ENCODE peak calls at places on chromosomes 13 and 19, in four cellular contexts. Q, A, G and D are unnamed samples.

GRCh38 chr19:35963514-35963913 is 27.3 kb downstream of the LRFN3 start:
- DNase-seq in Q (no peak), A (peak), G (peak), D (peak)

GRCh38 chr13:77316430-77316829 is 10.5 kb downstream of the MYCBP2 start:
- DNase-seq in Q (no peak), A (no peak), G (no peak), D (no peak)

GRCh38 chr13:97281028-97281427 is 58.9 kb downstream of the MBNL2 start:
- DNase-seq in Q (no peak), A (no peak), G (no peak), D (no peak)

GRCh38 chr19:3932931-3933810 is at the start of gene NMRK2:
- DNase-seq in Q (peak), A (no peak), G (peak), D (peak)

GRCh38 chr13:21124853-21125252 is 51.5 kb downstream of the SKA3 start:
- DNase-seq in Q (peak), A (no peak), G (peak), D (no peak)

GRCh38 chr13:89740994-89741678 is 1606.4 kb upstream of the MIR17HG start:
- DNase-seq in Q (no peak), A (no peak), G (no peak), D (peak)

GRCh38 chr13:104567114-104567513 is 1500.9 kb upstream of the SLC10A2 start:
- DNase-seq in Q (no peak), A (no peak), G (no peak), D (no peak)

GRCh38 chr19:13610042-13610691 is 103.9 kb upstream of the CACNA1A start:
- DNase-seq in Q (peak), A (no peak), G (peak), D (no peak)

GRCh38 chr13:20197361-20197834 is 4.7 kb upstream of the GJB2 start:
- DNase-seq in Q (peak), A (no peak), G (peak), D (peak)

GRCh38 chr13:110421696-110422395 is 114.8 kb downstream of the COL4A2 start:
- DNase-seq in Q (no peak), A (no peak), G (no peak), D (peak)

GRCh38 chr13:26502826-26503225 is 54.7 kb upstream of the WASF3 start:
- DNase-seq in Q (peak), A (no peak), G (peak), D (peak)

GRCh38 chr13:43132911-43133310 is 109.5 kb downstream of the DNAJC15 start:
- DNase-seq in Q (peak), A (no peak), G (no peak), D (no peak)